ENCODE peak calls at places on chromosomes 16 and 17, in six cellular contexts. Z, N, U, O, V and R are unnamed samples.
A peak's percentile ranks its signal among the peaks of the same experiment; 100 is the strongest.

GRCh38 chr17:17320188-17320910 is 17.2 kb downstream of the NT5M start:
- DNase-seq in Z (no peak), N (no peak), U (no peak), O (no peak), V (no peak), R (no peak)

GRCh38 chr17:72120878-72121163 is at the start of gene SOX9:
- DNase-seq in Z (peak; percentile 73), N (no peak), U (peak; percentile 96), O (no peak), V (peak; percentile 98), R (peak; percentile 91)

GRCh38 chr17:51585514-51586104 is 325.3 kb downstream of the UTP18 start:
- DNase-seq in Z (peak; percentile 42), N (no peak), U (no peak), O (no peak), V (no peak), R (no peak)

GRCh38 chr17:39705786-39706348 is 6.0 kb downstream of the ERBB2 start:
- DNase-seq in Z (no peak), N (no peak), U (no peak), O (no peak), V (no peak), R (no peak)

GRCh38 chr17:15185625-15185991 is 79.5 kb downstream of the PMP22 start:
- DNase-seq in Z (no peak), N (no peak), U (peak; percentile 36), O (no peak), V (no peak), R (no peak)

GRCh38 chr17:64074704-64075484 is 54.5 kb upstream of the ICAM2 start:
- DNase-seq in Z (no peak), N (no peak), U (peak; percentile 83), O (no peak), V (no peak), R (no peak)

GRCh38 chr17:9002610-9003354 is 18.5 kb upstream of the NTN1 start:
- DNase-seq in Z (peak; percentile 66), N (no peak), U (no peak), O (peak; percentile 24), V (no peak), R (peak; percentile 17)

GRCh38 chr16:77944631-77945030 is 77.7 kb upstream of the CLEC3A start:
- DNase-seq in Z (no peak), N (no peak), U (no peak), O (no peak), V (no peak), R (no peak)

GRCh38 chr16:58426095-58426494 is 33.8 kb downstream of the GINS3 start:
- DNase-seq in Z (no peak), N (no peak), U (no peak), O (no peak), V (no peak), R (no peak)

GRCh38 chr17:3695723-3696411 is at the start of gene P2RX5:
- DNase-seq in Z (peak; percentile 42), N (no peak), U (no peak), O (no peak), V (no peak), R (peak; percentile 34)

GRCh38 chr17:40301315-40301714 is 7.7 kb upstream of the RARA start:
- DNase-seq in Z (no peak), N (no peak), U (no peak), O (no peak), V (no peak), R (peak; percentile 33)

GRCh38 chr17:82601447-82602000 is 46.7 kb downstream of the WDR45B start:
- DNase-seq in Z (no peak), N (no peak), U (no peak), O (no peak), V (no peak), R (no peak)

GRCh38 chr17:10156579-10157488 is 41.6 kb downstream of the GAS7 start:
- DNase-seq in Z (no peak), N (no peak), U (no peak), O (no peak), V (no peak), R (no peak)

GRCh38 chr16:86243571-86244154 is 266.7 kb upstream of the FOXF1 start:
- DNase-seq in Z (no peak), N (no peak), U (no peak), O (no peak), V (no peak), R (no peak)

GRCh38 chr16:19829844-19830703 is 54.6 kb downstream of the GPRC5B start:
- DNase-seq in Z (no peak), N (no peak), U (no peak), O (no peak), V (no peak), R (no peak)

GRCh38 chr17:39950871-39951348 is 11.9 kb upstream of the GSDMA start:
- DNase-seq in Z (no peak), N (no peak), U (no peak), O (no peak), V (no peak), R (no peak)

GRCh38 chr17:79033046-79033616 is 9.2 kb downstream of the C1QTNF1 start:
- DNase-seq in Z (no peak), N (no peak), U (no peak), O (peak; percentile 4), V (no peak), R (no peak)

GRCh38 chr17:75133001-75133400 is 1.5 kb upstream of the NT5C start:
- DNase-seq in Z (no peak), N (no peak), U (no peak), O (no peak), V (no peak), R (no peak)

GRCh38 chr17:12024332-12024731 is 3.7 kb downstream of the MAP2K4 start:
- DNase-seq in Z (no peak), N (no peak), U (peak; percentile 73), O (no peak), V (no peak), R (peak; percentile 74)

GRCh38 chr17:27518750-27519521 is 62.7 kb downstream of the KSR1 start:
- DNase-seq in Z (no peak), N (no peak), U (no peak), O (no peak), V (no peak), R (no peak)

GRCh38 chr17:17813055-17813724 is 23.6 kb downstream of the SREBF1 start:
- DNase-seq in Z (no peak), N (no peak), U (no peak), O (no peak), V (no peak), R (no peak)

GRCh38 chr17:71830916-71831315 is 289.9 kb upstream of the SOX9 start:
- DNase-seq in Z (peak; percentile 28), N (no peak), U (no peak), O (no peak), V (no peak), R (no peak)

GRCh38 chr16:17718495-17718894 is 247.7 kb upstream of the XYLT1 start:
- DNase-seq in Z (no peak), N (no peak), U (no peak), O (no peak), V (no peak), R (no peak)

GRCh38 chr16:70737377-70738082 is 51.7 kb upstream of the MTSS2 start:
- DNase-seq in Z (no peak), N (peak; percentile 33), U (peak; percentile 99), O (peak; percentile 71), V (no peak), R (no peak)

GRCh38 chr17:63701477-63702222 is 1.7 kb upstream of the LIMD2 start:
- DNase-seq in Z (no peak), N (peak; percentile 56), U (no peak), O (no peak), V (no peak), R (no peak)